ENCODE peak calls at places on chromosomes 1 and 21, in nine cellular contexts. E is fibroblast of pulmonary artery, W is COR-L47, M is NCI-H345, A is NCI-H1694 treated with DMSO at 0.1 percent for 48 hours, T is germinal center, F is NCI-H1417, P is A549, R is endothelial cell. Q is an unnamed sample.

GRCh38 chr1:171350579-171350978 is 36.6 kb downstream of the FMO4 start:
- DNase-seq in E (no peak), W (no peak), M (no peak), A (no peak), T (no peak), F (no peak), P (no peak), R (no peak), Q (no peak)

GRCh38 chr1:32334274-32334861 is 1.7 kb downstream of the MARCKSL1 start:
- DNase-seq in E (no peak), W (no peak), M (no peak), A (no peak), T (no peak), F (peak), P (no peak), R (no peak), Q (no peak)

GRCh38 chr1:59026472-59026948 is 242.7 kb upstream of the JUN start:
- DNase-seq in E (no peak), W (no peak), M (no peak), A (no peak), T (no peak), F (no peak), P (no peak), R (no peak), Q (no peak)

GRCh38 chr1:204084247-204084772 is 11.4 kb downstream of the SOX13 start:
- DNase-seq in E (no peak), W (peak), M (peak), A (peak), T (no peak), F (peak), P (no peak), R (no peak), Q (peak)

GRCh38 chr1:210598135-210598652 is 269.5 kb downstream of the HHAT start:
- DNase-seq in E (peak), W (no peak), M (no peak), A (no peak), T (no peak), F (no peak), P (peak), R (no peak), Q (no peak)

GRCh38 chr1:37865348-37866119 is 6.1 kb upstream of the MTF1 start:
- DNase-seq in E (no peak), W (no peak), M (no peak), A (no peak), T (no peak), F (no peak), P (no peak), R (no peak), Q (no peak)

GRCh38 chr1:91130256-91130985 is 108.6 kb upstream of the ZNF644 start:
- DNase-seq in E (no peak), W (no peak), M (no peak), A (no peak), T (no peak), F (no peak), P (no peak), R (no peak), Q (no peak)

GRCh38 chr1:109371271-109371739 is 26.4 kb downstream of the SORT1 start:
- DNase-seq in E (peak), W (no peak), M (no peak), A (no peak), T (no peak), F (no peak), P (no peak), R (no peak), Q (no peak)

GRCh38 chr1:180310095-180310494 is 80.0 kb downstream of the LHX4 start:
- DNase-seq in E (peak), W (no peak), M (no peak), A (no peak), T (no peak), F (no peak), P (peak), R (no peak), Q (no peak)

GRCh38 chr1:109904105-109904817 is 6.4 kb upstream of the CSF1 start:
- DNase-seq in E (no peak), W (no peak), M (no peak), A (no peak), T (no peak), F (no peak), P (no peak), R (no peak), Q (no peak)

GRCh38 chr1:73824065-73824464 is 373.9 kb downstream of the LRRIQ3 start:
- DNase-seq in E (no peak), W (no peak), M (no peak), A (no peak), T (no peak), F (no peak), P (no peak), R (no peak), Q (no peak)

GRCh38 chr1:93573940-93574469 is 107.6 kb downstream of the BCAR3 start:
- DNase-seq in E (no peak), W (no peak), M (no peak), A (no peak), T (no peak), F (no peak), P (no peak), R (no peak), Q (no peak)

GRCh38 chr21:37644666-37645065 is 271.6 kb downstream of the KCNJ6 start:
- DNase-seq in E (peak), W (no peak), M (no peak), A (no peak), T (no peak), F (no peak), P (no peak), R (peak), Q (no peak)

GRCh38 chr1:92791487-92792058 is 6.7 kb upstream of the EVI5 start:
- DNase-seq in E (no peak), W (peak), M (peak), A (no peak), T (no peak), F (peak), P (no peak), R (no peak), Q (no peak)

GRCh38 chr21:29376556-29376955 is 77.8 kb downstream of the BACH1 start:
- DNase-seq in E (peak), W (peak), M (peak), A (peak), T (peak), F (peak), P (peak), R (peak), Q (peak)

GRCh38 chr1:85894651-85895050 is 186.4 kb upstream of the ZNHIT6 start:
- DNase-seq in E (peak), W (peak), M (peak), A (peak), T (peak), F (peak), P (peak), R (peak), Q (no peak)

GRCh38 chr21:20646431-20646830 is 351.8 kb upstream of the NCAM2 start:
- DNase-seq in E (no peak), W (no peak), M (no peak), A (no peak), T (no peak), F (no peak), P (no peak), R (no peak), Q (no peak)

GRCh38 chr1:165397945-165398344 is 41.4 kb upstream of the LMX1A start:
- DNase-seq in E (peak), W (no peak), M (no peak), A (no peak), T (no peak), F (no peak), P (no peak), R (peak), Q (no peak)

GRCh38 chr1:202046227-202046626 is 35.8 kb downstream of the ELF3 start:
- DNase-seq in E (no peak), W (peak), M (peak), A (no peak), T (no peak), F (peak), P (no peak), R (no peak), Q (peak)

GRCh38 chr1:235929216-235929615 is 62.5 kb upstream of the LYST start:
- DNase-seq in E (no peak), W (no peak), M (no peak), A (peak), T (no peak), F (no peak), P (no peak), R (no peak), Q (no peak)

Q was measured in upper lobe of right lung.